ENCODE peak calls at places on chromosomes 2 and 18, in four cellular contexts. One of them, this sample, is unnamed.

GRCh38 chr2:108560895-108561530 is 26.7 kb downstream of the LIMS1 start:
- DNase-seq in CD4-positive, alpha-beta T cell: no peak
- DNase-seq in NCI-H774: no peak
- DNase-seq in sigmoid colon: no peak
- DNase-seq in this sample: no peak

GRCh38 chr2:178914259-178914849 is 107.1 kb upstream of the TTN start:
- DNase-seq in NCI-H774: peak; percentile 59
- DNase-seq in CD4-positive, alpha-beta T cell: peak; percentile 48
- DNase-seq in sigmoid colon: peak; percentile 86
- DNase-seq in this sample: peak; percentile 80

GRCh38 chr2:60439219-60439974 is 114.1 kb downstream of the BCL11A start:
- DNase-seq in NCI-H774: no peak
- DNase-seq in CD4-positive, alpha-beta T cell: no peak
- DNase-seq in sigmoid colon: peak; percentile 69
- DNase-seq in this sample: no peak

GRCh38 chr2:204871246-204871953 is 326.1 kb downstream of the PARD3B start:
- DNase-seq in CD4-positive, alpha-beta T cell: no peak
- DNase-seq in sigmoid colon: no peak
- DNase-seq in NCI-H774: peak; percentile 35
- DNase-seq in this sample: peak; percentile 76

GRCh38 chr18:62621546-62621945 is 93.8 kb upstream of the PHLPP1 start:
- DNase-seq in NCI-H774: no peak
- DNase-seq in sigmoid colon: no peak
- DNase-seq in CD4-positive, alpha-beta T cell: no peak
- DNase-seq in this sample: no peak

GRCh38 chr2:102082591-102083586 is 59.7 kb upstream of the IL1R1 start:
- DNase-seq in CD4-positive, alpha-beta T cell: peak; percentile 5
- DNase-seq in sigmoid colon: peak; percentile 77
- DNase-seq in NCI-H774: no peak
- DNase-seq in this sample: peak; percentile 72

GRCh38 chr2:182980115-182980514 is 58.1 kb downstream of the NCKAP1 start:
- DNase-seq in sigmoid colon: no peak
- DNase-seq in CD4-positive, alpha-beta T cell: no peak
- DNase-seq in NCI-H774: peak; percentile 60
- DNase-seq in this sample: no peak

GRCh38 chr2:8049851-8050571 is 631.8 kb upstream of the ID2 start:
- DNase-seq in sigmoid colon: no peak
- DNase-seq in CD4-positive, alpha-beta T cell: no peak
- DNase-seq in NCI-H774: no peak
- DNase-seq in this sample: no peak

GRCh38 chr2:9641641-9642040 is 10.8 kb upstream of the YWHAQ start:
- DNase-seq in NCI-H774: no peak
- DNase-seq in CD4-positive, alpha-beta T cell: no peak
- DNase-seq in sigmoid colon: no peak
- DNase-seq in this sample: no peak

GRCh38 chr2:33412920-33413319 is 63.5 kb upstream of the RASGRP3 start:
- DNase-seq in sigmoid colon: no peak
- DNase-seq in NCI-H774: no peak
- DNase-seq in CD4-positive, alpha-beta T cell: no peak
- DNase-seq in this sample: no peak

GRCh38 chr2:159684796-159685195 is 27.5 kb upstream of the MARCHF7 start:
- DNase-seq in sigmoid colon: no peak
- DNase-seq in NCI-H774: no peak
- DNase-seq in CD4-positive, alpha-beta T cell: no peak
- DNase-seq in this sample: no peak

GRCh38 chr2:220887880-220888279 is 684.2 kb downstream of the EPHA4 start:
- DNase-seq in CD4-positive, alpha-beta T cell: no peak
- DNase-seq in sigmoid colon: no peak
- DNase-seq in NCI-H774: no peak
- DNase-seq in this sample: no peak

GRCh38 chr2:23441414-23441813 is 56.4 kb downstream of the KLHL29 start:
- DNase-seq in NCI-H774: no peak
- DNase-seq in sigmoid colon: no peak
- DNase-seq in CD4-positive, alpha-beta T cell: no peak
- DNase-seq in this sample: no peak

GRCh38 chr2:9045595-9045994 is 42.1 kb upstream of the MBOAT2 start:
- DNase-seq in CD4-positive, alpha-beta T cell: no peak
- DNase-seq in sigmoid colon: no peak
- DNase-seq in NCI-H774: no peak
- DNase-seq in this sample: no peak

GRCh38 chr2:218622606-218623238 is 15.0 kb downstream of the PLCD4 start:
- DNase-seq in sigmoid colon: no peak
- DNase-seq in NCI-H774: no peak
- DNase-seq in CD4-positive, alpha-beta T cell: no peak
- DNase-seq in this sample: no peak